ENCODE peak calls at places on chromosome 14, in four cellular contexts. S is effector CD4-positive, alpha-beta T cell; X is frontal cortex; U is GM03348. K is an unnamed sample.

GRCh38 chr14:38042356-38042755 is 165.3 kb upstream of the SSTR1 start:
- DNase-seq in S (no peak), X (no peak), U (peak), K (peak)

GRCh38 chr14:41167040-41167439 is 439.6 kb upstream of the LRFN5 start:
- DNase-seq in U (no peak), X (no peak), S (no peak), K (no peak)

GRCh38 chr14:84129028-84129427 is 1400.9 kb upstream of the FLRT2 start:
- DNase-seq in U (no peak), X (no peak), S (no peak), K (no peak)

GRCh38 chr14:100031506-100032281 is 33.5 kb upstream of the EVL start:
- DNase-seq in U (peak), S (no peak), X (no peak), K (peak)

GRCh38 chr14:101564819-101565698 is 3.8 kb downstream of the DIO3 start:
- DNase-seq in S (no peak), X (no peak), U (no peak), K (no peak)

GRCh38 chr14:52531481-52531880 is 20.8 kb downstream of the TXNDC16 start:
- DNase-seq in S (no peak), U (no peak), X (no peak), K (no peak)

GRCh38 chr14:42428996-42429395 is 822.3 kb downstream of the LRFN5 start:
- DNase-seq in X (no peak), U (no peak), S (no peak), K (no peak)

GRCh38 chr14:71333705-71334104 is 426.4 kb downstream of the PCNX1 start:
- DNase-seq in X (no peak), S (no peak), U (no peak), K (no peak)

GRCh38 chr14:22814945-22815713 is at the start of gene SLC7A7:
- DNase-seq in U (no peak), X (no peak), S (no peak), K (no peak)

GRCh38 chr14:44963775-44964380 is 1.9 kb downstream of the TOGARAM1 start:
- DNase-seq in S (no peak), X (no peak), U (peak), K (peak)

GRCh38 chr14:66365388-66365787 is 120.8 kb upstream of the CCDC196 start:
- DNase-seq in S (no peak), X (no peak), U (no peak), K (no peak)

GRCh38 chr14:80567905-80568512 is 356.7 kb upstream of the DIO2 start:
- DNase-seq in X (no peak), U (no peak), S (no peak), K (no peak)

GRCh38 chr14:102255401-102256190 is 49.4 kb downstream of the MOK start:
- DNase-seq in S (no peak), X (no peak), U (peak), K (no peak)

GRCh38 chr14:86321151-86321550 is 791.2 kb downstream of the FLRT2 start:
- DNase-seq in U (no peak), X (no peak), S (no peak), K (no peak)

GRCh38 chr14:72591401-72591800 is 302.5 kb downstream of the DPF3 start:
- DNase-seq in X (no peak), S (no peak), U (no peak), K (no peak)

GRCh38 chr14:101823081-101823480 is 61.6 kb downstream of the PPP2R5C start:
- DNase-seq in U (no peak), S (peak), X (no peak), K (peak)

GRCh38 chr14:85607571-85608219 is 77.8 kb downstream of the FLRT2 start:
- DNase-seq in S (no peak), U (peak), X (no peak), K (no peak)

GRCh38 chr14:101352567-101352966 is 208.7 kb upstream of the DIO3 start:
- DNase-seq in U (no peak), S (no peak), X (no peak), K (no peak)

GRCh38 chr14:100524233-100524932 is 62.8 kb downstream of the BEGAIN start:
- DNase-seq in U (peak), S (no peak), X (no peak), K (no peak)

GRCh38 chr14:74953686-74954085 is 1.7 kb downstream of the PGF start:
- DNase-seq in S (no peak), U (no peak), X (no peak), K (no peak)

GRCh38 chr14:95190346-95190840 is 33.1 kb upstream of the DICER1 start:
- DNase-seq in X (no peak), U (no peak), S (no peak), K (no peak)

GRCh38 chr14:105019861-105020814 is 745 bp downstream of the CDCA4 start:
- DNase-seq in U (peak), S (peak), X (no peak), K (no peak)

GRCh38 chr14:48275301-48275700 is 599.9 kb upstream of the MDGA2 start:
- DNase-seq in X (peak), S (no peak), U (no peak), K (no peak)

GRCh38 chr14:93304771-93305170 is 28.1 kb downstream of the BTBD7 start:
- DNase-seq in U (peak), X (no peak), S (no peak), K (no peak)

GRCh38 chr14:74793506-74794155 is 30.5 kb downstream of the YLPM1 start:
- DNase-seq in S (no peak), X (no peak), U (peak), K (no peak)

GRCh38 chr14:52025310-52025709 is 36.0 kb downstream of the RTRAF start:
- DNase-seq in U (peak), X (no peak), S (no peak), K (peak)

GRCh38 chr14:55620277-55620676 is 40.3 kb downstream of the KTN1 start:
- DNase-seq in S (no peak), X (no peak), U (no peak), K (no peak)

GRCh38 chr14:91927216-91927615 is 20.3 kb downstream of the FBLN5 start:
- DNase-seq in S (no peak), U (no peak), X (no peak), K (no peak)

GRCh38 chr14:105867961-105868599 is 341.7 kb downstream of the TMEM121 start:
- DNase-seq in U (no peak), S (no peak), X (no peak), K (no peak)

GRCh38 chr14:50061664-50062437 is 54.5 kb downstream of the VCPKMT start:
- DNase-seq in X (no peak), U (no peak), S (peak), K (no peak)

GRCh38 chr14:65637780-65638179 is 225.2 kb downstream of the FUT8 start:
- DNase-seq in S (no peak), X (no peak), U (no peak), K (peak)

GRCh38 chr14:51954657-51955056 is 34.7 kb upstream of the RTRAF start:
- DNase-seq in X (no peak), U (no peak), S (no peak), K (no peak)

GRCh38 chr14:79161576-79161975 is 991.4 kb downstream of the NRXN3 start:
- DNase-seq in S (no peak), U (peak), X (no peak), K (no peak)

GRCh38 chr14:60723218-60724079 is 702 bp downstream of the SIX4 start:
- DNase-seq in X (peak), S (no peak), U (peak), K (peak)

GRCh38 chr14:105742531-105742848 is 216.1 kb downstream of the TMEM121 start:
- DNase-seq in X (no peak), U (no peak), S (no peak), K (no peak)

GRCh38 chr14:93105362-93105761 is 10.4 kb downstream of the ITPK1 start:
- DNase-seq in U (peak), X (no peak), S (no peak), K (peak)

K was measured in MG63.